ENCODE peak calls at places on chromosomes 1 and 21, in six cellular contexts. X is HepG2, B is SK-N-SH, Y is K562, S is HCT116, M is GM12878. I is an unnamed sample.
A peak's percentile ranks its signal among the peaks of the same experiment; 100 is the strongest.

GRCh38 chr1:12173631-12174121 is 6.9 kb downstream of the TNFRSF1B start:
- DNase-seq in X (no peak), S (no peak), Y (peak; percentile 65), B (no peak), M (no peak), I (no peak)

GRCh38 chr1:11198257-11198656 is 9.1 kb downstream of the ANGPTL7 start:
- DNase-seq in B (peak; percentile 46), Y (no peak), S (no peak), M (no peak), X (no peak), I (no peak)

GRCh38 chr1:54867717-54868057 is 19.3 kb downstream of the DHCR24 start:
- DNase-seq in B (no peak), S (no peak), Y (no peak), M (no peak), X (peak; percentile 96), I (no peak)

GRCh38 chr1:228735871-228736586 is 750 bp downstream of the RHOU start:
- DNase-seq in Y (no peak), X (no peak), B (no peak), M (no peak), S (peak; percentile 18), I (peak; percentile 65)

GRCh38 chr1:3598522-3599285 is 12.6 kb downstream of the MEGF6 start:
- DNase-seq in X (no peak), S (no peak), B (peak; percentile 71), M (no peak), Y (no peak), I (no peak)

GRCh38 chr1:43975249-43975961 is 645 bp downstream of the ATP6V0B start:
- DNase-seq in Y (peak; percentile 70), B (no peak), S (no peak), X (no peak), M (no peak), I (no peak)

GRCh38 chr1:206503591-206504362 is 3.6 kb upstream of the RASSF5 start:
- DNase-seq in S (peak; percentile 78), Y (peak; percentile 80), M (peak; percentile 95), X (peak; percentile 15), B (no peak), I (no peak)

GRCh38 chr1:150257624-150258274 is at the start of gene CA14:
- DNase-seq in X (no peak), Y (no peak), S (no peak), B (no peak), M (no peak), I (no peak)

GRCh38 chr1:1827089-1827433 is 48.8 kb upstream of the NADK start:
- DNase-seq in B (no peak), M (no peak), Y (no peak), S (no peak), X (no peak), I (no peak)

GRCh38 chr1:112637257-112638108 is 17.9 kb downstream of the CAPZA1 start:
- DNase-seq in Y (no peak), M (no peak), B (no peak), X (peak; percentile 80), S (no peak), I (no peak)

GRCh38 chr1:156584813-156585212 is 5.3 kb downstream of the TTC24 start:
- DNase-seq in B (peak; percentile 65), M (no peak), X (peak; percentile 28), S (no peak), Y (peak; percentile 63), I (no peak)

GRCh38 chr21:34536820-34537219 is 24.8 kb upstream of the KCNE1 start:
- DNase-seq in M (no peak), Y (no peak), X (peak; percentile 43), S (no peak), B (no peak), I (no peak)

GRCh38 chr1:81617308-81618027 is 183.3 kb upstream of the ADGRL2 start:
- DNase-seq in Y (no peak), X (no peak), M (no peak), S (no peak), B (no peak), I (no peak)

GRCh38 chr1:7491089-7491817 is 279.8 kb upstream of the VAMP3 start:
- DNase-seq in B (no peak), Y (no peak), M (no peak), X (no peak), S (no peak), I (no peak)

GRCh38 chr1:240878631-240879030 is 266.7 kb upstream of the GREM2 start:
- DNase-seq in M (no peak), X (no peak), B (no peak), S (no peak), Y (no peak), I (no peak)

GRCh38 chr1:18581420-18581880 is 49.2 kb upstream of the PAX7 start:
- DNase-seq in M (no peak), Y (peak; percentile 77), S (no peak), X (no peak), B (peak; percentile 85), I (no peak)

GRCh38 chr1:219374636-219375035 is 201.0 kb downstream of the LYPLAL1 start:
- DNase-seq in S (no peak), M (no peak), Y (no peak), B (no peak), X (no peak), I (no peak)

GRCh38 chr1:27772071-27772470 is 948 bp upstream of the STX12 start:
- DNase-seq in M (no peak), Y (no peak), S (no peak), B (no peak), X (no peak), I (no peak)

GRCh38 chr1:143553627-143554026 is 418.2 kb downstream of the FAM72C start:
- DNase-seq in M (no peak), X (no peak), Y (no peak), B (no peak), S (no peak), I (no peak)

GRCh38 chr1:211613108-211613947 is 34.4 kb upstream of the SLC30A1 start:
- DNase-seq in Y (peak; percentile 94), S (no peak), M (no peak), X (peak; percentile 55), B (no peak), I (no peak)

GRCh38 chr1:108880850-108881249 is 4.1 kb downstream of the GPSM2 start:
- DNase-seq in X (no peak), B (peak; percentile 26), S (no peak), M (no peak), Y (no peak), I (no peak)

GRCh38 chr1:43843684-43844083 is 89.9 kb upstream of the ARTN start:
- DNase-seq in Y (no peak), M (no peak), X (no peak), S (no peak), B (no peak), I (no peak)

GRCh38 chr1:234941711-234942320 is 186.8 kb downstream of the TOMM20 start:
- DNase-seq in B (no peak), X (no peak), Y (no peak), M (no peak), S (no peak), I (no peak)

GRCh38 chr1:87370519-87370918 is 41.8 kb downstream of the LMO4 start:
- DNase-seq in S (no peak), X (no peak), B (peak; percentile 6), Y (no peak), M (no peak), I (no peak)

GRCh38 chr1:75328691-75329090 is 194.5 kb downstream of the LHX8 start:
- DNase-seq in S (no peak), X (no peak), Y (no peak), M (no peak), B (no peak), I (no peak)

DNA sequence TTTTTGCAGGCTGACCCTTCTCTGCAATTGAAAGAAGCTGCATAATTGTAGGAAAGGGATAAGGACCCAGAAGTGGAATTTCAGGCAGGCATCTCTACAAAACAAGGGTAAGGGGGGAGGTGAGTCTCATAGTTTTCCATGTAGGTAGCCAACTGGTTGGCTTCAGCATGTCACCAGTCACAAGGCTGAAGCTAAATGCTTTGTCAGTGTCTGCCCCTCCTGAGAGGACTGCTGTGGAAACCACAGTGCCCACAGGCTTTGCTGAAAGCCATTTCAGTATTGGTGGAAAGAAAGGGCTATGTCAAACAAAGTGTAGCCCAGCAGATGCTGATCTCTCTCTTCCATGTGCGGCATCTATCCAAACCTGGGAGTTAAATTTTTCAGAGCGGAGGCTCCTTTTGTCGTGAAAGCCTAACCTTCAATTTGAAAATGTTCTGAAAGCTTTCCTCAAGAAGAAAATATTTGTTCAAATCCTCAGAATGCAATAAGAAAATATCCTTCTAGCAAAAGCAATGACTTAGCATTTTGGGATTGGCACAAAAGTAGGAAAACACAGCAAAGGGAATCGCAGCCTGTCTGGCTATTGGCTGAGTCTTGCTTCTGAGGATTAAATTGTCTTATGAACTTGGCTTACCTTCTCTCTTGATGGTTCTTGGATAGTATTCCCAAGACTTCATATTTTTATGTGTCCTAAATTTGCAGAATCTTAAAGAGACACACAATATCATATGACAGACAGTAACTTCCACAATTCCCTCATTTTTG is 591.7 kb downstream of the PLPP3 start:
- DNase-seq in M (no peak), Y (no peak), S (no peak), B (no peak), X (no peak), I (peak; percentile 5)
- TF ChIP-seq POLR2AphosphoS5 in M (no peak), Y (no peak), S (no peak), B (no peak), X (no peak), I (no peak)

DNA sequence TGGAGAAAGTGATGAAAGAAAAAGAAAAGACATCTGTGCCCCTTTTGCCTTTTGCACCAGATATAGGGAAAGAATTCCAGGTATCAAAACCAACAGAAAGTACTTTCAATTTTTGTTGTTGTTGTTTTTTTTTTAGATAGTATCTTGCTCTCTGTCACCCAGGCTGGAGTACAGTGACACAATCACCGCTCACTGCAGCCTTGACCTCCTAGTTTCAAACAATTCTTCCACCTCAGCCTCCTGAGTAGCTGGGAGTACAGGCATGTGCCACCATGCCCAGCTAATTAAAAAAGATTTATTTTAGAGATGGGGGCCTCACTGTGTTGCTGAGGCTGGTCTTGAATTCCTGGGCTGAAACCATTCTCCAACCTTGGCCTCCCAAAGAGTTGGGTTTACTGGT is 31.3 kb upstream of the IVNS1ABP start:
- DNase-seq in X (peak; percentile 18), B (no peak), S (no peak), M (no peak), Y (no peak), I (no peak)
- TF ChIP-seq JUND in X (no peak), B (no peak), S (no peak), M (no peak), Y (no peak), I (no peak)

GRCh38 chr1:185646202-185646683 is 87.9 kb upstream of the HMCN1 start:
- DNase-seq in S (peak; percentile 78), M (no peak), B (peak; percentile 37), Y (no peak), X (peak; percentile 99), I (peak; percentile 83)
- TF ChIP-seq POLR2AphosphoS5 in S (peak; percentile 36), M (no peak), B (peak; percentile 43), Y (no peak), X (no peak), I (no peak)

GRCh38 chr1:184937729-184938128 is 36.6 kb downstream of the NIBAN1 start:
- DNase-seq in Y (no peak), B (no peak), S (no peak), X (no peak), M (no peak), I (no peak)

GRCh38 chr1:184941735-184942134 is 32.6 kb downstream of the NIBAN1 start:
- DNase-seq in X (no peak), Y (no peak), B (no peak), S (no peak), M (peak; percentile 44), I (no peak)

GRCh38 chr1:184941094-184941733 is 33.1 kb downstream of the NIBAN1 start:
- DNase-seq in S (no peak), Y (no peak), M (no peak), X (no peak), B (no peak), I (no peak)

GRCh38 chr1:184940694-184941093 is 33.6 kb downstream of the NIBAN1 start:
- DNase-seq in S (no peak), Y (no peak), M (no peak), B (no peak), X (no peak), I (no peak)

GRCh38 chr1:184940226-184940625 is 34.1 kb downstream of the NIBAN1 start:
- DNase-seq in X (no peak), M (no peak), Y (no peak), B (no peak), S (no peak), I (no peak)
- TF ChIP-seq JUND in X (no peak), M (no peak), Y (no peak), B (no peak), S (no peak), I (no peak)

I was measured in H1.